ENCODE peak calls at places on chromosomes 16 and 17, in four cellular contexts. C is H1, W is HCT116, K is K562. H is an unnamed sample.

GRCh38 chr17:1490643-1491405 is 1.7 kb downstream of the MYO1C start:
- DNase-seq in C (no peak), W (no peak), K (peak), H (no peak)

GRCh38 chr17:78272181-78272913 is 40.9 kb downstream of the TMEM235 start:
- DNase-seq in W (no peak), K (peak), C (no peak), H (no peak)

GRCh38 chr17:28552201-28552999 is at the start of gene UNC119:
- DNase-seq in C (no peak), W (no peak), K (peak), H (no peak)

GRCh38 chr17:2683912-2684311 is 27.7 kb downstream of the CLUH start:
- DNase-seq in K (no peak), C (no peak), W (no peak), H (no peak)

GRCh38 chr16:24998201-24998600 is 17.0 kb downstream of the ARHGAP17 start:
- DNase-seq in W (no peak), K (no peak), C (no peak), H (no peak)

GRCh38 chr17:76145231-76146052 is 4.4 kb upstream of the FOXJ1 start:
- DNase-seq in K (no peak), W (no peak), C (no peak), H (peak)

GRCh38 chr16:9225527-9226316 is 134.3 kb downstream of the HAPSTR1 start:
- DNase-seq in W (peak), K (peak), C (no peak), H (no peak)

GRCh38 chr17:75003070-75003956 is 9.2 kb upstream of the MRPL58 start:
- DNase-seq in C (no peak), W (no peak), K (no peak), H (no peak)

GRCh38 chr17:44972953-44973352 is 4.8 kb upstream of the C1QL1 start:
- DNase-seq in K (no peak), C (no peak), W (no peak), H (no peak)

GRCh38 chr16:14509055-14509454 is 121.0 kb downstream of the PARN start:
- DNase-seq in W (no peak), K (no peak), C (no peak), H (no peak)

GRCh38 chr16:57372372-57373116 is at the start of gene CX3CL1:
- DNase-seq in W (no peak), C (no peak), K (no peak), H (no peak)

GRCh38 chr16:87721622-87722565 is 43.9 kb downstream of the KLHDC4 start:
- DNase-seq in C (no peak), K (peak), W (no peak), H (no peak)

GRCh38 chr16:84386044-84386443 is 17.7 kb downstream of the ATP2C2 start:
- DNase-seq in W (no peak), C (no peak), K (no peak), H (no peak)

GRCh38 chr17:12068946-12069345 is 48.3 kb downstream of the MAP2K4 start:
- DNase-seq in K (no peak), C (no peak), W (no peak), H (no peak)

GRCh38 chr17:44266402-44267164 is 1.4 kb downstream of the SLC4A1 start:
- DNase-seq in W (no peak), K (peak), C (no peak), H (no peak)

GRCh38 chr17:80243526-80244433 is 16.9 kb upstream of the RNF213 start:
- DNase-seq in C (no peak), K (no peak), W (no peak), H (no peak)

GRCh38 chr17:17127156-17127555 is 79.0 kb downstream of the PLD6 start:
- DNase-seq in W (no peak), C (no peak), K (no peak), H (no peak)

GRCh38 chr17:78676415-78677302 is 99.5 kb upstream of the DNAH17 start:
- DNase-seq in W (no peak), K (no peak), C (no peak), H (no peak)

GRCh38 chr17:81371910-81372760 is 23.1 kb upstream of the BAHCC1 start:
- DNase-seq in K (no peak), W (peak), C (no peak), H (no peak)

GRCh38 chr17:6940186-6940649 is 55.6 kb upstream of the ALOX12 start:
- DNase-seq in C (no peak), W (no peak), K (peak), H (no peak)

GRCh38 chr17:17156107-17156506 is 50.0 kb downstream of the PLD6 start:
- DNase-seq in K (no peak), W (no peak), C (no peak), H (no peak)

GRCh38 chr16:58317608-58318152 is 22.9 kb upstream of the PRSS54 start:
- DNase-seq in K (no peak), C (no peak), W (no peak), H (no peak)

GRCh38 chr17:44176671-44177501 is 6.4 kb downstream of the ASB16 start:
- DNase-seq in K (no peak), W (no peak), C (no peak), H (no peak)

GRCh38 chr17:52157603-52158449 is 688 bp downstream of the CA10 start:
- DNase-seq in C (no peak), K (no peak), W (no peak), H (no peak)

GRCh38 chr17:66701462-66701861 is 133.5 kb upstream of the CACNG5 start:
- DNase-seq in C (no peak), K (no peak), W (no peak), H (no peak)

GRCh38 chr17:80061421-80061820 is 25.0 kb downstream of the CCDC40 start:
- DNase-seq in K (no peak), W (no peak), C (no peak), H (no peak)

GRCh38 chr17:2644971-2645370 is 51.5 kb downstream of the PAFAH1B1 start:
- DNase-seq in K (no peak), W (no peak), C (no peak), H (no peak)

GRCh38 chr16:66468321-66468965 is 41.3 kb downstream of the BEAN1 start:
- DNase-seq in C (no peak), W (no peak), K (no peak), H (no peak)

GRCh38 chr17:46191332-46192210 is 1.7 kb downstream of the KANSL1 start:
- DNase-seq in C (no peak), W (no peak), K (peak), H (no peak)

GRCh38 chr17:48484850-48485249 is 46.0 kb downstream of the HOXB1 start:
- DNase-seq in C (no peak), W (peak), K (no peak), H (no peak)

GRCh38 chr17:20266806-20267458 is 200.4 kb downstream of the LGALS9B start:
- DNase-seq in W (no peak), C (no peak), K (peak), H (no peak)

GRCh38 chr16:29736764-29737163 is 9.0 kb downstream of the C16orf54 start:
- DNase-seq in W (no peak), K (no peak), C (no peak), H (no peak)

GRCh38 chr17:57569860-57570259 is 175.2 kb downstream of the CCDC182 start:
- DNase-seq in W (no peak), K (no peak), C (no peak), H (no peak)

GRCh38 chr16:85045077-85045476 is 17.5 kb downstream of the KIAA0513 start:
- DNase-seq in W (no peak), K (no peak), C (no peak), H (no peak)

GRCh38 chr17:82636626-82637598 is 11.3 kb downstream of the WDR45B start:
- DNase-seq in C (no peak), W (no peak), K (no peak), H (no peak)

GRCh38 chr17:40345161-40346034 is 19.1 kb downstream of the GJD3 start:
- DNase-seq in W (no peak), C (no peak), K (peak), H (no peak)

GRCh38 chr17:40344321-40345160 is 20.0 kb downstream of the GJD3 start:
- DNase-seq in K (no peak), W (no peak), C (no peak), H (no peak)

GRCh38 chr17:40347319-40348135 is 17.0 kb downstream of the GJD3 start:
- DNase-seq in W (no peak), K (no peak), C (no peak), H (no peak)

GRCh38 chr17:40346768-40347154 is 17.8 kb downstream of the GJD3 start:
- DNase-seq in K (no peak), W (no peak), C (no peak), H (no peak)

GRCh38 chr17:40346061-40346767 is 18.3 kb downstream of the GJD3 start:
- DNase-seq in C (no peak), W (no peak), K (no peak), H (no peak)
- TF ChIP-seq EGR1 in C (no peak), W (no peak), K (no peak), H (no peak)

DNA sequence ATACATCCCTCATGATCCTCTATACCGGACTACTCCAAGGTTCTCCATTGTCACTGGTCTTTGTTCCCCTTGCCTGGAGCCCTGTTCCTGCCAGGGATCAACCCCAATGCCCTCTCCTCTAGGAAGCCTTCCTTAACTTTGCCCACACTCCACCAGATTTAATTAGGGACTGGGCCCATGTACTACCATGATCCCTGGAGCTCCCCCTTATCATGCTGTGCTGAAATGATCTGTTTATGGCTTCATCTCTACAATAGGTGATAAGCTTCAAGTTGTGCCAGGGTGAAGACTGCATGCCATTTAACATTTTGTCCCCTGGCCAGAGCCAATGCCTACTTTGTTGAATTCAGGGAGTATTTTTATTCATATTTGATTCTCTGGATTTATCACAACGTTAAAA is 17.9 kb upstream of the IRX5 start:
- DNase-seq in W (no peak), C (no peak), K (no peak), H (no peak)
- TF ChIP-seq EGR1 in W (no peak), C (no peak), K (no peak), H (no peak)

DNA sequence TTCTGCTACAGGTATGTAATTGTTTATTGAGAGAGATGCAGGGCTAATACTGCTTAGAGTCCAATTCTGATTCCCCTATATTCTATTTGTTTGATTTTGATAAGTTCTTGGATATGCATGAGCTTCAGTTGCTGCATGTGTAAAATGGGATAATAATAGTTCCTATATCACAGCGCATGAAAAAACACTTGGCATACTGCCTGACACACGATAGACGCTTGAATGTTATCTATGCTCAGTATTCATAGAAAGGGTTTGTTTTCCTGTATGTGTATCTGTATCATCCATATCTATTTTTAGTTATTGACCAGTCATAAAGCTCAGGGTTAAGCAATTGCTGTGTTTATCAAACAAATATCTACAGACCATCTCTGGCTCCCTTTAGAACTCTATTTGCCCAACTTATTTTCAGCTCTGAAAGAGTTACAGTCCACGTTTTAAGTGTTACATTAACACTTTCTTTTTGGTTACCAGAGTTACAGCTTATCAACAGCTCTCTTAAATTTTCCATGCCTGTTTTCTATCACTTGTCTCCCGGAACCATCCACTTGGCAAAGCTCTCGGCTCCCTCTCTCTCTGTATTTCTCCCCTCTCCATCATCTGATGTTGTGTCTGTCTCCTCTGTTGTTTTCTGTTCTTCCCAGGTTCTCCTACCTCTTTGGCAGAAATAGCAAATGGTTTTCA is 334.8 kb downstream of the CBLN1 start:
- DNase-seq in C (no peak), W (no peak), K (no peak), H (no peak)
- TF ChIP-seq EGR1 in C (no peak), W (no peak), K (no peak), H (no peak)

GRCh38 chr17:35705705-35706104 is 25.7 kb upstream of the RASL10B start:
- DNase-seq in C (no peak), W (no peak), K (no peak), H (no peak)

GRCh38 chr17:35705230-35705629 is 26.2 kb upstream of the RASL10B start:
- DNase-seq in K (no peak), C (no peak), W (no peak), H (no peak)

GRCh38 chr17:35708951-35709350 is 22.5 kb upstream of the RASL10B start:
- DNase-seq in W (no peak), C (no peak), K (no peak), H (peak)

GRCh38 chr17:35709874-35710273 is 21.6 kb upstream of the RASL10B start:
- DNase-seq in K (no peak), C (no peak), W (peak), H (no peak)

DNA sequence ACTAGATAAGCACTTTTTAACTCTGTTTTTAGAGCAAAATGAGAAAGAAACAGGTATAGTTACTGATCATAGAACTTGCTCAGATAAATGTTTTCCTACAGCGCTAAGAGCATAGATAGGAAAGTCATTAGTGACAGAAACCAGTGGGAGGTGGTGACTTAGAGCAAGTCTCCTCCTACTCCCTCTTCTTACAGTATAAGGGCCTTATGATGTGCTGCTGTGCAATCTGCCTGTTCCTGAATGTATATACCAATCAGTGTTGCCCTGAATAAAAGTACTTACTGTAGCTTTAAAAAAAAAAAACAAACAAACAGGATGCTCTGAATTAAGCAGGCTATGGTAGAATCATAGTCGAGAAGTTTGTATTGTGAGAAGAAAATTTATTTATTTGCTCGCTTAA is 23.3 kb upstream of the RASL10B start:
- DNase-seq in C (no peak), K (no peak), W (no peak), H (no peak)
- TF ChIP-seq EGR1 in C (no peak), K (no peak), W (no peak), H (no peak)

GRCh38 chr16:27174007-27174406 is 29.3 kb upstream of the KDM8 start:
- DNase-seq in C (no peak), W (no peak), K (no peak), H (no peak)
- TF ChIP-seq EGR1 in C (no peak), W (no peak), K (no peak), H (no peak)

GRCh38 chr17:40323731-40324650 is 15.0 kb downstream of the RARA start:
- DNase-seq in C (no peak), W (no peak), K (no peak), H (no peak)
- TF ChIP-seq EGR1 in C (no peak), W (no peak), K (no peak), H (peak)

DNA sequence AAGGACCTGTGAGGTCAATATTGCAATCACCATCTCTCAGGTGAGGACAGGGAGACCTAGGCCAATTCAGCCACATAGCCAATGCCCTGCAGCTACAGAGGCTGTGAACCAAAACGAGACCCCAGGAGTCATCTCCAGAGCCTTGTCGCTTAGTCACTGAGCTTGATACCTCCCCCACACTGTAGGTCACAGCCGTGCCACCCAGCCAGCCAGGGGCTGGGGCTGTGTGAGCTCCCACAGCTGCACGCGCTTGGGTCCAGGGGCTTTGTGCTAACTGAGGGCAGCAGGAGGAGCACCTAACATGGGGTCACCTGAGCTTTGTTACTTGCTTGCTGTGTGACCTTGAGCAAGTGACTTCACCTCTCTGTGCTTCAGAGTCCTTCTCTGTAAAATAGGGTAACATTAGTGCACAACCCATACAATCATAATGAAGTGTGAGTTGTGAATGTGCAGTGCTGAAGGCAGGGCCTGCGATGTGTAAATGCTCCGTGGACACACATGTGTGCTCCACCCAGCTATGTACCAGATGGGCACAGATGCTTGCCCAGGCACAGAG is 25.8 kb downstream of the SBK1 start:
- DNase-seq in K (no peak), C (no peak), W (no peak), H (no peak)
- TF ChIP-seq EGR1 in K (no peak), C (no peak), W (no peak), H (no peak)